ENCODE peak calls at places on chromosomes 13 and 19, in eight cellular contexts. One of them, this sample, is unnamed.

GRCh38 chr13:36453518-36453917 is 21.2 kb downstream of the CCNA1 start:
- DNase-seq in suprapubic skin: no peak
- DNase-seq in A549: no peak
- DNase-seq in adrenal gland: no peak
- DNase-seq in GM12878: no peak
- DNase-seq in IMR-90: peak
- DNase-seq in tibial nerve: no peak
- DNase-seq in H1: no peak
- DNase-seq in this sample: no peak

GRCh38 chr19:54460230-54461005 is 3.2 kb downstream of the LENG9 start:
- DNase-seq in suprapubic skin: no peak
- DNase-seq in A549: no peak
- DNase-seq in adrenal gland: no peak
- DNase-seq in GM12878: no peak
- DNase-seq in IMR-90: no peak
- DNase-seq in tibial nerve: no peak
- DNase-seq in H1: no peak
- DNase-seq in this sample: no peak

GRCh38 chr13:22214184-22214583 is 543.3 kb downstream of the FGF9 start:
- DNase-seq in suprapubic skin: no peak
- DNase-seq in A549: no peak
- DNase-seq in adrenal gland: no peak
- DNase-seq in GM12878: no peak
- DNase-seq in IMR-90: no peak
- DNase-seq in tibial nerve: no peak
- DNase-seq in H1: no peak
- DNase-seq in this sample: no peak

GRCh38 chr13:46795321-46795720 is 1.6 kb downstream of the ESD start:
- DNase-seq in suprapubic skin: no peak
- DNase-seq in A549: no peak
- DNase-seq in adrenal gland: no peak
- DNase-seq in GM12878: no peak
- DNase-seq in IMR-90: no peak
- DNase-seq in tibial nerve: no peak
- DNase-seq in H1: no peak
- DNase-seq in this sample: no peak

GRCh38 chr13:113162783-113163685 is 4.6 kb downstream of the PROZ start:
- DNase-seq in suprapubic skin: no peak
- DNase-seq in A549: no peak
- DNase-seq in adrenal gland: no peak
- DNase-seq in GM12878: no peak
- DNase-seq in IMR-90: no peak
- DNase-seq in tibial nerve: no peak
- DNase-seq in H1: no peak
- DNase-seq in this sample: no peak

GRCh38 chr13:50128406-50129048 is 113.3 kb downstream of the KCNRG start:
- DNase-seq in suprapubic skin: no peak
- DNase-seq in A549: no peak
- DNase-seq in adrenal gland: no peak
- DNase-seq in GM12878: no peak
- DNase-seq in IMR-90: no peak
- DNase-seq in tibial nerve: no peak
- DNase-seq in H1: no peak
- DNase-seq in this sample: no peak

GRCh38 chr13:97278395-97279078 is 56.4 kb downstream of the MBNL2 start:
- DNase-seq in suprapubic skin: no peak
- DNase-seq in A549: no peak
- DNase-seq in adrenal gland: no peak
- DNase-seq in GM12878: no peak
- DNase-seq in IMR-90: no peak
- DNase-seq in tibial nerve: no peak
- DNase-seq in H1: no peak
- DNase-seq in this sample: no peak

GRCh38 chr13:110414283-110414682 is 107.2 kb downstream of the COL4A2 start:
- DNase-seq in suprapubic skin: no peak
- DNase-seq in A549: no peak
- DNase-seq in adrenal gland: peak
- DNase-seq in GM12878: no peak
- DNase-seq in IMR-90: no peak
- DNase-seq in tibial nerve: no peak
- DNase-seq in H1: no peak
- DNase-seq in this sample: no peak

GRCh38 chr19:17448190-17448967 is at the start of gene TMEM221:
- DNase-seq in suprapubic skin: no peak
- DNase-seq in A549: peak
- DNase-seq in adrenal gland: peak
- DNase-seq in GM12878: no peak
- DNase-seq in IMR-90: no peak
- DNase-seq in tibial nerve: peak
- DNase-seq in H1: peak
- DNase-seq in this sample: peak

GRCh38 chr19:58569943-58570670 is 3.0 kb downstream of the MZF1 start:
- DNase-seq in suprapubic skin: peak
- DNase-seq in A549: no peak
- DNase-seq in adrenal gland: peak
- DNase-seq in GM12878: no peak
- DNase-seq in IMR-90: no peak
- DNase-seq in tibial nerve: no peak
- DNase-seq in H1: no peak
- DNase-seq in this sample: peak

GRCh38 chr19:31626941-31627340 is 277.7 kb upstream of the TSHZ3 start:
- DNase-seq in suprapubic skin: no peak
- DNase-seq in A549: no peak
- DNase-seq in adrenal gland: no peak
- DNase-seq in GM12878: no peak
- DNase-seq in IMR-90: no peak
- DNase-seq in tibial nerve: no peak
- DNase-seq in H1: no peak
- DNase-seq in this sample: no peak

GRCh38 chr13:40402931-40403412 is 263.5 kb downstream of the FOXO1 start:
- DNase-seq in suprapubic skin: no peak
- DNase-seq in A549: peak
- DNase-seq in adrenal gland: peak
- DNase-seq in GM12878: no peak
- DNase-seq in IMR-90: peak
- DNase-seq in tibial nerve: no peak
- DNase-seq in H1: no peak
- DNase-seq in this sample: no peak

GRCh38 chr13:113584870-113585671 is 518 bp downstream of the TFDP1 start:
- DNase-seq in suprapubic skin: peak
- DNase-seq in A549: peak
- DNase-seq in adrenal gland: peak
- DNase-seq in GM12878: no peak
- DNase-seq in IMR-90: no peak
- DNase-seq in tibial nerve: no peak
- DNase-seq in H1: peak
- DNase-seq in this sample: peak

GRCh38 chr19:46107371-46107770 is 17.1 kb downstream of the IGFL3 start:
- DNase-seq in suprapubic skin: no peak
- DNase-seq in A549: no peak
- DNase-seq in adrenal gland: no peak
- DNase-seq in GM12878: no peak
- DNase-seq in IMR-90: peak
- DNase-seq in tibial nerve: no peak
- DNase-seq in H1: no peak
- DNase-seq in this sample: no peak

GRCh38 chr19:34387446-34387810 is 16.8 kb upstream of the PDCD2L start:
- DNase-seq in suprapubic skin: no peak
- DNase-seq in A549: no peak
- DNase-seq in adrenal gland: no peak
- DNase-seq in GM12878: no peak
- DNase-seq in IMR-90: no peak
- DNase-seq in tibial nerve: no peak
- DNase-seq in H1: no peak
- DNase-seq in this sample: no peak

GRCh38 chr19:13097331-13098258 is 5.1 kb downstream of the LYL1 start:
- DNase-seq in suprapubic skin: no peak
- DNase-seq in A549: no peak
- DNase-seq in adrenal gland: no peak
- DNase-seq in GM12878: no peak
- DNase-seq in IMR-90: no peak
- DNase-seq in tibial nerve: peak
- DNase-seq in H1: peak
- DNase-seq in this sample: no peak
- H3K27ac ChIP-seq in suprapubic skin: peak
- H3K27ac ChIP-seq in A549: no peak
- H3K27ac ChIP-seq in adrenal gland: peak
- H3K27ac ChIP-seq in GM12878: no peak
- H3K27ac ChIP-seq in IMR-90: no peak
- H3K27ac ChIP-seq in tibial nerve: peak
- H3K27ac ChIP-seq in H1: no peak
- H3K27ac ChIP-seq in this sample: peak

DNA sequence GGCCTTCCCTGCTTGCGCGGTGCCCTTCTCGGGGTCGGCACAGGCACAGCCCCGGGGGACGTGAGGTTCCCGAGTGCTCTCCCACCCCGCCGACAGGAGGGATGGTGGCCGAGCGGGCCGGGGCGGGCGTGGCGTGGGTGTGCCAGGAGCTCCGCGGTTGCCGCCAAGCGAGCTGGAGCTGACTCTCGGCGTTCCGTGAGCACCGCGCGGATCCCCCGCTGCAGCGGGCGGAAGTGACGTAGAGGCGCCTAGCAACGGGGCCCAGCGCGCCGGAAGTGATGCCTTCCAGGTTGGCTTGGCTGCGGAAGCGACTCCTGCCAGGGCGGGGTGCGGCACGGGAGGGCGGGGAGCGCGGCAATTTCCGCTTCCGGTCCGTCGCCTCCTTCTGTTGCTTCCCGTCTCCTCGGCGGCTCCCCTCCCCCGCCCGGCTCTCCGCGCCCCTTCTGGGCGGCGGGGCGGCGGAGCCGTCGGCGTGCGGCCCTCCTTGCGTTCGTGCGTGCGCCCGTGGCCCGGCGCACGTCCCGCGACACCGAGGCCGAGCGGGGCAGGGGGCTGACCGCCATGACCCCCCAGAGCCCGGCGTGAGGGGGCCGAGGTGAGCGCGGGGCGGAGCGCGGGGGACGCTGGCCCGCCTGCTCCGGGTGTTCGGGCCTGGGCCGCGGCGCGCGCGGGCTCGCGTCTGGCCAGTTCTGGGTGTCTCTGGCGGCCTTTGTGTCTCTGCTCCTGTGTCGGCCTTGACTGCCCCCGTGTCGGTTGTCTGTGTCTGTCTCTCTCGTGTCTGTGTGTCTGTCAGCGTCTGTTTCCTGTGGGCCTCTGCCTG is at the start of gene EPN1:
- DNase-seq in suprapubic skin: peak
- DNase-seq in A549: peak
- DNase-seq in adrenal gland: peak
- DNase-seq in GM12878: peak
- DNase-seq in IMR-90: peak
- DNase-seq in tibial nerve: peak
- DNase-seq in H1: peak
- DNase-seq in this sample: peak
- TF ChIP-seq POLR2A in suprapubic skin: peak
- TF ChIP-seq POLR2A in A549: no peak
- TF ChIP-seq POLR2A in adrenal gland: peak
- TF ChIP-seq POLR2A in GM12878: peak
- TF ChIP-seq POLR2A in IMR-90: peak
- TF ChIP-seq POLR2A in tibial nerve: peak
- TF ChIP-seq POLR2A in H1: peak
- TF ChIP-seq POLR2A in this sample: peak

DNA sequence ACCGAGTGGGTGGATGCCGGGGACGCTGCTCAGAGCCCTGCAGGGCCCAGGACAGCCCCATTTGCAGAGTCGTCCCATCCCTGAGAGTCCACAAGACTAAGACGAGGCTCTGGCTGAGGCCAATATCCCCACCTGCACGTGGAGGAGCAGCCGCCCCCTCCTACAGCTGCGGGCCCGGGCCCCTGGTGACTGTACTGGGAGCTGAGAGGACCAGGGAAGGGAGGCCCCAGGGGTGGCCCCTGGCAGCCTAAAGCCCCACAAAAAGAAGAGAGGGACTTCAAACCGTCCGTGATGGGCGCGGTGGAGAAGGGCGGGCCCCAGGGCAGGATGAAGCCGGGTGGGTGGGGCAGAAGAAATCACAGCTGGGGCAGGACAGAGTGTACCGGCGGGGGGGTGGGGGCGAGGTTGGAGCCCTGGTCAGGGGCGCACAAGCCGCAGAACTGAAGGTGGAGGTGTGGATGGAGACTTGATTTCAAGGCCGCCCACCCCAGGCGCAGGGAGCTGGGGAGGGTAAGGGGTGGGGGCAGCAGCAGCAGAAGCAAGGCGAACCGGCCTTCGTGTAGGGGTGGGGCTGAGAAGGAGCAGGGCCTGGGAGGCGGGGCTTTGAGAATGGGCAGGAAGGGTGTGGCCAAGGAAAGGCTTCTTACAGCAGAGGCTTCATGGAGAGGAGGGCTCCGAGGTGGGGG is 12.9 kb downstream of the CFD start:
- DNase-seq in suprapubic skin: no peak
- DNase-seq in A549: no peak
- DNase-seq in adrenal gland: peak
- DNase-seq in GM12878: peak
- DNase-seq in IMR-90: peak
- DNase-seq in tibial nerve: peak
- DNase-seq in H1: no peak
- DNase-seq in this sample: peak
- H3K27ac ChIP-seq in suprapubic skin: peak
- H3K27ac ChIP-seq in A549: peak
- H3K27ac ChIP-seq in adrenal gland: peak
- H3K27ac ChIP-seq in GM12878: no peak
- H3K27ac ChIP-seq in IMR-90: no peak
- H3K27ac ChIP-seq in tibial nerve: peak
- H3K27ac ChIP-seq in H1: no peak
- H3K27ac ChIP-seq in this sample: peak

DNA sequence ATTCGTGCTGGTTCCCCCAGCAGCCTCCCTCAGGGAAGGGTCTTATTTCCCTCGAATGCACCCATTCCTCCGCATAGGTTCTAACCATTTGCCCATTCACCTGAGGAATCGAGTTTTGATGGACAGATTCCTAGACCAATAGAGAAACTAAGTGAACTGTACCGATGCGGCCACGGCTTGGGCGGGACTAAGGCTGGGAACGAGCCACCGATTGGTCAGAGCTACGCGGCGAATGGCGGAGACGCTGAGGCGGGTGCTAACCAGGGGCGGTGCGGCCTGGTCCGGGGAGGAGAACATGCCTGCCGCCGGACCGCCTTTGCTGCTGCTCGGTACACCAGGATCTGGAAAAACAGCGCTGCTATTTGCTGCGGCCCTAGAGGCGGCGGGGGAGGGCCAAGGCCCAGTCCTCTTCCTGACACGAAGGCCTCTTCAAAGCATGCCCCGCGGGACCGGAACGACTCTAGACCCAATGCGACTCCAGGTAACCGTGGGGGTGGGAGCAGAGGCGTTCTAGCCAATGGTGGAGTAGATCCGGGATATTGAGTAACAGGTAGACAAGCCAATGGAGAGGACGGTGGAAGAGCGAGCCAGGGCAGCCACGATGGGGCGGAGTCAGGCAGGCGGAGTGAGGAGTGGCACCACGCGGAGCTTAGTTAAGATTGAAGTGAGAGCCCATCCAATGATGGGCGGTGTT is at the start of gene SWSAP1:
- DNase-seq in suprapubic skin: peak
- DNase-seq in A549: peak
- DNase-seq in adrenal gland: peak
- DNase-seq in GM12878: peak
- DNase-seq in IMR-90: peak
- DNase-seq in tibial nerve: peak
- DNase-seq in H1: peak
- DNase-seq in this sample: peak
- TF ChIP-seq POLR2A in suprapubic skin: peak
- TF ChIP-seq POLR2A in A549: peak
- TF ChIP-seq POLR2A in adrenal gland: no peak
- TF ChIP-seq POLR2A in GM12878: peak
- TF ChIP-seq POLR2A in IMR-90: peak
- TF ChIP-seq POLR2A in tibial nerve: no peak
- TF ChIP-seq POLR2A in H1: peak
- TF ChIP-seq POLR2A in this sample: no peak

This sample was measured in Peyer's patch.